ENCODE peak calls at places on chromosomes 1 and 21, in nine cellular contexts. U is T-cell; F is nucleus accumbens; K is HFF-Myc; O is fibroblast of mammary gland; Y is bronchial epithelial cell; P is activated naive CD4-positive, alpha-beta T cell; G is NB4; R is stimulated activated CD8-positive, alpha-beta memory T cell treated with anti-CD3 and anti-CD28 coated beads, Interleukin-4, amount 100 ng/mL, for 24 hours. Z is an unnamed sample.
A peak's percentile ranks its signal among the peaks of the same experiment; 100 is the strongest.

GRCh38 chr1:11314959-11315358 is 42.0 kb downstream of the UBIAD1 start:
- DNase-seq in F (no peak), U (no peak), G (no peak), Y (no peak), R (no peak), K (no peak), O (peak; percentile 10), P (no peak), Z (no peak)

GRCh38 chr1:170530972-170531757 is 801 bp upstream of the GORAB start:
- DNase-seq in P (no peak), G (peak; percentile 1), U (no peak), Y (no peak), R (no peak), O (peak; percentile 56), K (no peak), F (no peak), Z (no peak)

GRCh38 chr1:212727386-212728181 is 27.9 kb upstream of the BATF3 start:
- DNase-seq in K (no peak), F (no peak), U (no peak), O (peak; percentile 65), G (peak; percentile 20), P (no peak), Y (no peak), R (no peak), Z (no peak)

GRCh38 chr1:159929155-159930051 is 4.1 kb upstream of the TAGLN2 start:
- DNase-seq in O (no peak), K (no peak), Y (no peak), R (no peak), F (no peak), U (no peak), P (no peak), G (no peak), Z (no peak)

GRCh38 chr1:1344672-1345361 is 4.4 kb downstream of the DVL1 start:
- DNase-seq in Y (peak; percentile 94), K (no peak), O (peak; percentile 90), F (no peak), U (no peak), R (peak; percentile 41), G (no peak), P (no peak), Z (peak; percentile 80)

GRCh38 chr1:100306735-100307313 is 40.8 kb downstream of the RTCA start:
- DNase-seq in P (no peak), G (no peak), F (no peak), O (no peak), R (no peak), U (no peak), Y (no peak), K (no peak), Z (no peak)

GRCh38 chr1:156251527-156251926 is 3.7 kb upstream of the PAQR6 start:
- DNase-seq in Y (no peak), G (peak; percentile 30), P (no peak), K (no peak), F (no peak), R (no peak), U (no peak), O (no peak), Z (no peak)

GRCh38 chr1:236345728-236346127 is 48.4 kb upstream of the EDARADD start:
- DNase-seq in R (no peak), O (no peak), P (no peak), Y (peak; percentile 10), K (no peak), G (peak; percentile 39), F (no peak), U (no peak), Z (no peak)

GRCh38 chr1:227094249-227094966 is 154.3 kb downstream of the COQ8A start:
- DNase-seq in R (no peak), K (no peak), G (no peak), O (no peak), Y (peak; percentile 12), U (no peak), F (no peak), P (no peak), Z (no peak)

GRCh38 chr1:185733818-185734709 is at the start of gene HMCN1:
- DNase-seq in G (peak; percentile 13), F (no peak), U (peak; percentile 1), P (no peak), Y (peak; percentile 31), O (peak; percentile 72), R (no peak), K (no peak), Z (peak; percentile 79)

GRCh38 chr1:33560680-33561079 is 88.2 kb downstream of the ZSCAN20 start:
- DNase-seq in Y (peak; percentile 28), G (no peak), U (no peak), O (peak; percentile 27), P (no peak), R (no peak), K (no peak), F (no peak), Z (peak; percentile 39)

GRCh38 chr1:48062353-48062752 is 65.2 kb upstream of the TRABD2B start:
- DNase-seq in R (no peak), U (no peak), K (no peak), G (no peak), O (no peak), F (no peak), P (no peak), Y (no peak), Z (no peak)

GRCh38 chr21:41466024-41466820 is 40.2 kb downstream of the MX1 start:
- DNase-seq in O (no peak), P (no peak), R (no peak), F (no peak), K (no peak), G (no peak), U (no peak), Y (peak; percentile 13), Z (peak; percentile 43)

GRCh38 chr1:2828586-2829250 is 27.2 kb upstream of the TTC34 start:
- DNase-seq in F (no peak), O (no peak), K (no peak), U (no peak), P (no peak), G (no peak), Y (no peak), R (no peak), Z (no peak)

GRCh38 chr1:43706598-43707190 is 642 bp upstream of the ST3GAL3 start:
- DNase-seq in U (no peak), K (no peak), O (peak; percentile 31), R (no peak), G (peak; percentile 51), F (no peak), Y (peak; percentile 44), P (no peak), Z (peak; percentile 45)

Z was measured in RPMI7951.